ENCODE peak calls at places on chromosome 10, in four cellular contexts. One of them, this sample, is unnamed.

GRCh38 chr10:103765168-103765567 is 90.2 kb downstream of the SH3PXD2A start:
- DNase-seq in NCI-H1436: no peak
- DNase-seq in iPS-NIHi11: no peak
- DNase-seq in dermis microvascular lymphatic vessel endothelial cell: peak; percentile 70
- DNase-seq in this sample: peak; percentile 84

GRCh38 chr10:45204954-45205775 is 110.2 kb downstream of the OR13A1 start:
- DNase-seq in dermis microvascular lymphatic vessel endothelial cell: no peak
- DNase-seq in NCI-H1436: no peak
- DNase-seq in iPS-NIHi11: no peak
- DNase-seq in this sample: no peak

GRCh38 chr10:122112625-122113160 is 123.7 kb downstream of the TACC2 start:
- DNase-seq in dermis microvascular lymphatic vessel endothelial cell: peak; percentile 97
- DNase-seq in iPS-NIHi11: peak; percentile 95
- DNase-seq in NCI-H1436: no peak
- DNase-seq in this sample: peak; percentile 53

GRCh38 chr10:116110736-116111135 is 162.3 kb downstream of the GFRA1 start:
- DNase-seq in dermis microvascular lymphatic vessel endothelial cell: no peak
- DNase-seq in NCI-H1436: no peak
- DNase-seq in iPS-NIHi11: no peak
- DNase-seq in this sample: no peak

GRCh38 chr10:7890802-7891201 is 72.5 kb downstream of the TAF3 start:
- DNase-seq in dermis microvascular lymphatic vessel endothelial cell: no peak
- DNase-seq in iPS-NIHi11: no peak
- DNase-seq in NCI-H1436: no peak
- DNase-seq in this sample: no peak

GRCh38 chr10:119817991-119818888 is 54.4 kb downstream of the MCMBP start:
- DNase-seq in dermis microvascular lymphatic vessel endothelial cell: peak; percentile 47
- DNase-seq in NCI-H1436: no peak
- DNase-seq in iPS-NIHi11: peak; percentile 89
- DNase-seq in this sample: no peak

GRCh38 chr10:3293536-3294431 is 121.2 kb upstream of the PITRM1 start:
- DNase-seq in iPS-NIHi11: no peak
- DNase-seq in dermis microvascular lymphatic vessel endothelial cell: no peak
- DNase-seq in NCI-H1436: no peak
- DNase-seq in this sample: no peak

GRCh38 chr10:108003061-108003460 is 838.6 kb upstream of the SORCS1 start:
- DNase-seq in dermis microvascular lymphatic vessel endothelial cell: no peak
- DNase-seq in iPS-NIHi11: no peak
- DNase-seq in NCI-H1436: no peak
- DNase-seq in this sample: no peak

GRCh38 chr10:45063605-45064231 is 63.0 kb downstream of the ZNF22 start:
- DNase-seq in dermis microvascular lymphatic vessel endothelial cell: no peak
- DNase-seq in iPS-NIHi11: no peak
- DNase-seq in NCI-H1436: no peak
- DNase-seq in this sample: no peak

GRCh38 chr10:89861584-89862287 is 160.3 kb downstream of the KIF20B start:
- DNase-seq in dermis microvascular lymphatic vessel endothelial cell: no peak
- DNase-seq in NCI-H1436: no peak
- DNase-seq in iPS-NIHi11: no peak
- DNase-seq in this sample: peak; percentile 60

GRCh38 chr10:5971886-5972285 is 5.5 kb downstream of the IL15RA start:
- DNase-seq in dermis microvascular lymphatic vessel endothelial cell: no peak
- DNase-seq in NCI-H1436: no peak
- DNase-seq in iPS-NIHi11: no peak
- DNase-seq in this sample: no peak

GRCh38 chr10:16566202-16566805 is 44.6 kb upstream of the C1QL3 start:
- DNase-seq in dermis microvascular lymphatic vessel endothelial cell: no peak
- DNase-seq in iPS-NIHi11: no peak
- DNase-seq in NCI-H1436: no peak
- DNase-seq in this sample: no peak

GRCh38 chr10:114271014-114271778 is 32.1 kb downstream of the VWA2 start:
- DNase-seq in NCI-H1436: no peak
- DNase-seq in dermis microvascular lymphatic vessel endothelial cell: no peak
- DNase-seq in iPS-NIHi11: no peak
- DNase-seq in this sample: no peak

GRCh38 chr10:113244750-113245149 is 294.7 kb downstream of the TCF7L2 start:
- DNase-seq in dermis microvascular lymphatic vessel endothelial cell: no peak
- DNase-seq in iPS-NIHi11: no peak
- DNase-seq in NCI-H1436: no peak
- DNase-seq in this sample: no peak

This sample was measured in A172.